ENCODE peak calls at places on chromosome 14, in eight cellular contexts. R, T, F, L, J, I, W and P are unnamed samples.
A peak's percentile ranks its signal among the peaks of the same experiment; 100 is the strongest.

GRCh38 chr14:71235865-71236264 is 328.6 kb downstream of the PCNX1 start:
- DNase-seq in I (no peak), W (no peak), F (peak; percentile 36), L (peak; percentile 47), J (no peak), T (no peak), R (no peak), P (peak; percentile 93)

GRCh38 chr14:44404021-44404420 is 103.1 kb downstream of the FSCB start:
- DNase-seq in W (no peak), R (peak; percentile 33), T (peak; percentile 26), F (no peak), I (no peak), L (no peak), J (no peak), P (no peak)

GRCh38 chr14:71166434-71166833 is 259.2 kb downstream of the PCNX1 start:
- DNase-seq in W (peak; percentile 55), F (peak; percentile 51), T (peak; percentile 74), I (no peak), R (peak; percentile 93), L (peak; percentile 67), J (no peak), P (peak; percentile 56)

GRCh38 chr14:62443796-62444195 is 601.5 kb downstream of the KCNH5 start:
- DNase-seq in J (no peak), T (peak; percentile 86), W (no peak), F (no peak), I (peak; percentile 53), R (peak; percentile 57), L (no peak), P (no peak)

GRCh38 chr14:96888593-96888992 is 91.4 kb downstream of the VRK1 start:
- DNase-seq in F (no peak), I (no peak), T (no peak), L (no peak), J (no peak), W (no peak), R (no peak), P (no peak)

GRCh38 chr14:94143239-94143638 is 13.8 kb upstream of the IFI27L2 start:
- DNase-seq in L (no peak), T (no peak), J (no peak), R (no peak), F (no peak), W (peak; percentile 45), I (no peak), P (no peak)

GRCh38 chr14:33273978-33274377 is 335.3 kb downstream of the NPAS3 start:
- DNase-seq in R (no peak), L (no peak), T (no peak), F (no peak), J (no peak), I (no peak), W (no peak), P (no peak)

GRCh38 chr14:97578982-97579381 is 781.8 kb downstream of the VRK1 start:
- DNase-seq in T (no peak), R (no peak), L (no peak), W (no peak), F (no peak), J (no peak), I (no peak), P (no peak)

GRCh38 chr14:50862171-50862570 is 9.7 kb upstream of the ABHD12B start:
- DNase-seq in I (no peak), R (peak; percentile 69), F (no peak), T (no peak), L (no peak), J (no peak), W (no peak), P (no peak)

GRCh38 chr14:24908592-24909236 is 141.2 kb downstream of the STXBP6 start:
- DNase-seq in I (no peak), F (peak; percentile 38), W (no peak), J (no peak), T (no peak), R (no peak), L (no peak), P (no peak)

DNA sequence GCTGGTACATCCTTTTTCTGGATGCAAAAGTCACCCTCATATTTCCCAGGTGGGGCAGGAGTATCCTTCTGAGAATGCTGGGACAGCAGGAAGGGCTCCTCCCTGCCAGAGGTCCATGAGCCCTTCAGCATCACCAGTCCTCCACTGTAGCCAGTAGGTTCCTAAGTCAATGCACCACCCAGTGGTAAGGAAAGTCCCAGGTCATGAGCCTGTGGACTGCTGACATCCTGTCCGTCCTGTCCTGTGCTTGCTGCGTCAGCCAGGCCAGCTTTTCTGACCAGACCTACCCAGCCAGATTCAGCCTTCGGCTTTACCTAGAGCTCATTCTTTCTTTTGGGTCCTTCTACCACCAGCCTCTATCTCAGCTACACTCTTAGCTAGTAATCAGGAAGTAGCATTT is 23.0 kb upstream of the ACTN1 start:
- DNase-seq in R (peak; percentile 29), J (no peak), F (peak; percentile 67), W (peak; percentile 8), I (no peak), L (no peak), T (no peak), P (no peak)
- TF ChIP-seq CTCF in R (peak; percentile 26), J (peak; percentile 43), F (peak; percentile 30), W (no peak), I (no peak), L (no peak), T (no peak), P (no peak)

GRCh38 chr14:52150162-52150561 is 81.3 kb upstream of the NID2 start:
- DNase-seq in I (no peak), L (no peak), F (no peak), W (no peak), R (no peak), T (no peak), J (no peak), P (no peak)

GRCh38 chr14:52148371-52148770 is 79.5 kb upstream of the NID2 start:
- DNase-seq in F (no peak), I (no peak), R (no peak), W (no peak), L (no peak), T (no peak), J (no peak), P (no peak)

GRCh38 chr14:52142504-52142903 is 73.6 kb upstream of the NID2 start:
- DNase-seq in R (no peak), L (no peak), I (no peak), J (no peak), W (no peak), T (no peak), F (no peak), P (no peak)

GRCh38 chr14:52146504-52146903 is 77.6 kb upstream of the NID2 start:
- DNase-seq in T (no peak), L (no peak), J (no peak), F (no peak), R (peak; percentile 16), I (no peak), W (no peak), P (no peak)
- TF ChIP-seq CTCF in T (no peak), L (peak; percentile 49), J (no peak), F (no peak), R (peak; percentile 33), I (no peak), W (no peak), P (peak; percentile 34)

GRCh38 chr14:53539489-53540126 is 386.5 kb upstream of the DDHD1 start:
- DNase-seq in F (peak; percentile 77), T (peak; percentile 80), L (peak; percentile 55), W (peak; percentile 85), R (peak; percentile 87), J (peak; percentile 77), I (peak; percentile 55), P (peak; percentile 68)

GRCh38 chr14:53538316-53538851 is 385.3 kb upstream of the DDHD1 start:
- DNase-seq in I (no peak), J (no peak), T (no peak), F (no peak), R (no peak), W (no peak), L (peak; percentile 54), P (peak; percentile 55)

GRCh38 chr14:53536446-53536845 is 383.3 kb upstream of the DDHD1 start:
- DNase-seq in J (no peak), W (no peak), R (no peak), I (no peak), F (no peak), T (no peak), L (no peak), P (no peak)

GRCh38 chr14:53534841-53535240 is 381.7 kb upstream of the DDHD1 start:
- DNase-seq in R (no peak), L (peak; percentile 91), F (no peak), T (no peak), W (no peak), I (no peak), J (no peak), P (no peak)

GRCh38 chr14:53537421-53538315 is 384.5 kb upstream of the DDHD1 start:
- DNase-seq in I (no peak), W (no peak), R (no peak), J (no peak), T (peak; percentile 6), L (no peak), F (no peak), P (no peak)
- TF ChIP-seq CTCF in I (no peak), W (no peak), R (peak; percentile 1), J (no peak), T (no peak), L (peak; percentile 17), F (no peak), P (peak; percentile 32)

DNA sequence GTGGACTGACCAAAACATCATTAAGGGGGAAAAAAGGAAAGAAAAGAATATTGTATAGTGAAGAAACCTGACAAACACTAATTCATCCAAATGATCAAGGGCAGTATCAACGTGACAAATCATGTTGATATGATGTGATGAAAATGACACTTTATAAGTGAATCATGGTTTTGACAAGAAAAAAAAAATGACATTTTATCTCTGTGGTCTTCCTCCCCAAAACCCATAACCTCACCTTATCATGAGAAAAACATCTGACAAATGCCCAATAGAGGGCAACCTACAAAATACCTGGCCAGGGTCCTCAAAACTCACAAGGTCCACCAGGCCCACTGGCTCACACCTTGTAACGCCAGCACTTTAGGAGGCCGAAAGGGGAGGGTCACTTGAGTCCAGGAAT is 13.8 kb downstream of the TMED10 start:
- DNase-seq in F (no peak), J (no peak), L (no peak), I (no peak), W (no peak), T (no peak), R (no peak), P (no peak)
- TF ChIP-seq CTCF in F (no peak), J (no peak), L (no peak), I (no peak), W (no peak), T (no peak), R (no peak), P (no peak)